ENCODE peak calls at places on chromosomes 6 and 20, in four cellular contexts. J is HFF-Myc; W is mesendoderm; X is CD8-positive, alpha-beta T cell. P is an unnamed sample.

GRCh38 chr6:63742060-63742459 is 106.5 kb downstream of the PHF3 start:
- DNase-seq in W (no peak), J (no peak), X (no peak), P (no peak)

GRCh38 chr6:36094786-36095496 is 35.4 kb upstream of the MAPK13 start:
- DNase-seq in W (peak; percentile 74), J (peak; percentile 36), X (peak; percentile 77), P (peak; percentile 58)

GRCh38 chr6:56380476-56380875 is 133.1 kb upstream of the COL21A1 start:
- DNase-seq in W (no peak), J (no peak), X (no peak), P (no peak)

GRCh38 chr20:7744411-7744810 is 195.8 kb downstream of the HAO1 start:
- DNase-seq in W (peak; percentile 62), J (peak; percentile 3), X (no peak), P (no peak)

GRCh38 chr20:9488063-9488462 is 26.3 kb upstream of the LAMP5 start:
- DNase-seq in X (no peak), J (no peak), W (no peak), P (no peak)

GRCh38 chr6:118712955-118713354 is 61.6 kb upstream of the CEP85L start:
- DNase-seq in J (no peak), X (no peak), W (no peak), P (no peak)

GRCh38 chr20:40997116-40997515 is 31.5 kb upstream of the TOP1 start:
- DNase-seq in X (no peak), W (peak; percentile 95), J (no peak), P (no peak)

GRCh38 chr6:56720882-56721281 is 78.2 kb upstream of the DST start:
- DNase-seq in W (no peak), J (no peak), X (no peak), P (no peak)

GRCh38 chr6:170020041-170020583 is 268.7 kb downstream of the ERMARD start:
- DNase-seq in W (no peak), X (no peak), J (no peak), P (no peak)

GRCh38 chr6:137904822-137905617 is 38.0 kb downstream of the TNFAIP3 start:
- DNase-seq in J (no peak), W (no peak), X (no peak), P (no peak)

GRCh38 chr6:99354983-99355382 is 5.5 kb upstream of the FAXC start:
- DNase-seq in J (no peak), X (no peak), W (no peak), P (no peak)

GRCh38 chr6:69917834-69918233 is 51.5 kb downstream of the COL19A1 start:
- DNase-seq in W (peak; percentile 37), X (no peak), J (peak; percentile 15), P (no peak)

GRCh38 chr6:146833157-146833556 is 234.4 kb downstream of the ADGB start:
- DNase-seq in X (no peak), W (no peak), J (no peak), P (no peak)

GRCh38 chr6:143321687-143322086 is 128.8 kb downstream of the ADAT2 start:
- DNase-seq in W (no peak), X (no peak), J (no peak), P (no peak)

GRCh38 chr6:3230275-3231212 is 3.1 kb upstream of the TUBB2B start:
- DNase-seq in X (no peak), W (peak; percentile 84), J (no peak), P (no peak)

GRCh38 chr6:88365656-88366055 is 199.5 kb upstream of the CNR1 start:
- DNase-seq in W (no peak), J (no peak), X (no peak), P (no peak)

GRCh38 chr20:24985802-24986201 is 6.7 kb downstream of the APMAP start:
- DNase-seq in X (no peak), W (no peak), J (no peak), P (no peak)

GRCh38 chr20:24981282-24981681 is 11.3 kb downstream of the APMAP start:
- DNase-seq in W (no peak), X (no peak), J (no peak), P (no peak)

GRCh38 chr20:24981750-24982149 is 10.8 kb downstream of the APMAP start:
- DNase-seq in J (no peak), W (no peak), X (no peak), P (no peak)

GRCh38 chr20:24984963-24985640 is 7.4 kb downstream of the APMAP start:
- DNase-seq in J (no peak), W (no peak), X (no peak), P (no peak)

GRCh38 chr20:24983896-24984295 is 8.7 kb downstream of the APMAP start:
- DNase-seq in J (no peak), X (no peak), W (no peak), P (no peak)
- H3K4me3 ChIP-seq in J (no peak overlapping the region), X (no peak overlapping the region), W (no peak overlapping the region), P (no peak overlapping the region)

DNA sequence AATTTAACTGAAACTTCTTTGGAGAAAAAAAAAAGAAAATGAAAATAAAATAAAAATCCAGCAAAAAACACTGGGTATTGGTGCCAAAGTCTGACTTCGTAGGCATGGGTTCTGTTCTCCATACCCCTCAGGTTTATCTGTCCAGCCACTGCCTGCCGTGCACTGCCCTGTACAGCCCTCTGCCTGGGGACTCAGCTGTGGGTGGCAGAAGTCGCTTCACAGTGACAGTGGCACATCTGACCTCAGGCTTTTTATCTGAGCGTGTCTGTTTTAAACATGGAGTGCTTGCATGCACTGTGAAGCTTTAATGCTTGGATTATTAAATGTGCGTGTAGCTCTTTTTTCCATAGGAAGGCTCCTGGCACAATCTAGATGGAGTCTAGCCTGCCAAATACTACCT is 375.4 kb downstream of the UTRN start:
- DNase-seq in X (no peak), J (no peak), W (no peak), P (no peak)
- H3K4me3 ChIP-seq in X (no peak overlapping the region), J (no peak overlapping the region), W (no peak overlapping the region), P (peak overlapping the region; percentile 8)

DNA sequence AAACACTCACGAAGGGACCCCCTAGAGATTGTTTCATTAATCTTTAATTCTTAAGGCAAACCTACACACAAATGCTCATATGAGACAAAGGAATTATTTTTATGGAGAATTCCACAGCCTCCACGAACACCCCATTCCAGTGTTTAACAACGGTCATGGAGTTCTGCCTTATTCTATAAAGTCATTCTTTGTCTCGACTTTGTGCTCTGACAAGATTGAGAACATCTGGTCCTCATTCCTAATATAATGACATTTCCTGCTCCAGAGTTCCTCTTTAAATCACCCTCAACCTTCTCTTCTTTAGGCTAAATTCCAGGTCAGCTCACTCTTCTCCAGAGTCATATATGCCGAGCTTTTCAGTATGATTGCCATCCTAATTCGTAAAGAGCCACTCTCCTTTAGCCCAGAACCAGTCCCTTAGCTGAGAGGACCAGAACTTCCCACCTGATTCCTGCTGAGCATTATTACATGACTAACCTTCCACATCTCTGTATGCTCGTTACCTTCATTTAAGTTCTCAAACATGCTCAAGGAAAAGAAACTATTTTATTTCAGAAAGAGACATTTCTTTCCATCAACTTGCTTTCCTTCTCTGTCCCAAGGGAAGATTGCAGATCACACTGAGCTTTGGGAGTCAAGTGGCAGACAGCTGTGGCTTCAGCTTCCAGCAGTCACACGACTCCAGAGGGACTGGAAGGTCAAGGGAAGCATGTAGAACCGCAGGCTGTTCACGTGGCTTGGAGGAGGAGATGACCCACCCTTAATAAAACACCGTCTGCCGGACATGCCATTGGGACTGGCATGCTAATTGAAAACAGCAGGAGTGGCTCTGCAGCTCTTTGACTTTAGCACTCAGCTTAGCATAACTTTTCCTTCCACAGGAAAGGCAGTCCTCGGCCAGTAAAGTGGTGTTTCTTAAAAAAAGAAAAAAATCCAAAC is 467.1 kb upstream of the HSF2 start:
- DNase-seq in J (peak; percentile 98), X (no peak), W (peak; percentile 99), P (peak; percentile 47)
- H3K4me3 ChIP-seq in J (peak overlapping the region; percentile 26), X (no peak overlapping the region), W (no peak overlapping the region), P (no peak overlapping the region)

DNA sequence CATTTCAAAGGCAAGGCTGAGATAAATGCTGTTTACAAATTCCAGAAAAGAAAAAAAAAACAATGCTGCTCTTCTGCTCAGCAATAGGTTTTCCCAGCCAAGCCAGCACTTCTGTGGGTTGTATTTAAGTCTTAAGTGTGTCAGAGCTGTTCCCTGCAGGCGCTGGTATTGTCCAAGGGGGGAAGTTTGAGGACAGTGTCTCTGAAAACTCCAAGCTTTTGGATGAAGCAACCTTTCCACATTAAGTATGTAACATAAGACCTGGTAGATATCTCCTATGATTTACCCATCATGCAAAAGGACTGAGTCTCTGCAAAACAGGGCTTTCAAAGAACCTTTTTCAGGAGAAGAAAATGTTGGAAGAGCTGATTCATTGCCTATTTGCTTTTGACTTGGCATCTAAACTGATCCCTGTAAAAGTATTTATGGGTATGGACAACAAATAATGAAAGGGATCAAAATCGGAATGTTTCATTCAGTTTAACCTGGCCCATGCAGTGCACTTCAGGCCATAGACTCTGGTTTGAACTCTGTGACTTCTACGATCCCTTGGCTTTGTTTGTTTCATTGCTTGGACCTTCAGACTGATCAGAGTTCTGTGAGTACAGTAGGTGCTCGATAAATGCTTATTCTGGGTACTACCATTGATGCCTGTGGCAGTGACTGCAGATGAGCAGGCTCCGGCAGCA is 16.1 kb upstream of the PLG start:
- DNase-seq in X (no peak), J (no peak), W (no peak), P (no peak)
- H3K4me3 ChIP-seq in X (no peak overlapping the region), J (no peak overlapping the region), W (no peak overlapping the region), P (no peak overlapping the region)

DNA sequence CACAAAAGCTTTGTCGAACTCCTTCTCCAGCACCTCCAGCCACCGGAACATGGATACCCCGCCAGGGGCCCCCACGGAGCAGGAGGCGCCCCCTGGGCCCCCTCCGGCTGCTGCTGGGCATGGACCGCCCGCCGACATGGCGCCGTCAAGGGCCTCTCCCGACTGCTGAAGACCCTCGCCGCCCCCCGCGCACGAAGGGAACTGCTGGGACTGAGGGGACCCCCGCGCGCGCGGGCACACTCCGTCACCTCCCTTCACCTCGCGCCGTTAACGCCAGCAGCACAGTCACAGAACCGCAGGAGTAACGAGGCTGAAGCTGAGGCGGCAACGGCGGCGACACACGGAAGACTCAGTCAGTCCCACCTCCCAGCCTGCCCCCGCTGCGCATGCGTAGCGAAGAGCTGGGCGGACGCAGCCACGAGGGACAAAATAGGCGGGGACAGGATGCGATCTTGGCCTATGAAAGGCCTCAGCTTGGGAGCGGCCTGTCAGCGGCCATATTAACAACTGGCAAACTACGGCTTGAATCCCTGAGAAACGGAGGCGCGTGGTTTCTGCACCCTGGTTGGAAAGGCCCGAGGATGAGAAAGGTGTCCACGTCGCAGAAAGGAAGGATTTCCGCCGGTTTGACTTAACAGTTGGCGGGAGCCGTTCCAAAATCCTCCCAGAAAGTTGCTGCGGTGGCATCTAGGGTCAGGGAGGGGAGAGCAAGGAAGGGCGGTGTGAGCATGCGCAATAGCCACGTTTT is at the start of gene GOPC:
- DNase-seq in X (peak; percentile 89), W (peak; percentile 99), J (peak; percentile 94), P (peak; percentile 96)
- H3K4me3 ChIP-seq in X (peak within 1 kb of the TSS; percentile 86), W (peak within 1 kb of the TSS; percentile 76), J (peak within 1 kb of the TSS; percentile 68), P (peak within 1 kb of the TSS; percentile 93)

GRCh38 chr20:38432292-38432691 is 2.8 kb downstream of the SNHG17 start:
- DNase-seq in X (no peak), W (no peak), J (no peak), P (no peak)
- H3K4me3 ChIP-seq in X (no peak overlapping the region), W (no peak overlapping the region), J (peak overlapping the region; percentile 100), P (no peak overlapping the region)